ENCODE peak calls at places on chromosomes 5 and 9, in four cellular contexts. M is CD4-positive, alpha-beta T cell; U is cardiac muscle cell; I is lung. O is an unnamed sample.

GRCh38 chr5:7395432-7396168 is at the start of gene ADCY2:
- DNase-seq in M (no peak), I (no peak), U (no peak), O (no peak)

GRCh38 chr9:130681769-130682489 is 11.7 kb upstream of the EXOSC2 start:
- DNase-seq in I (no peak), U (peak; percentile 55), M (no peak), O (peak; percentile 62)

GRCh38 chr9:2677927-2678889 is 39.1 kb upstream of the KCNV2 start:
- DNase-seq in I (no peak), U (no peak), M (no peak), O (no peak)

GRCh38 chr9:74330487-74331214 is 166.5 kb upstream of the RORB start:
- DNase-seq in M (no peak), I (no peak), U (no peak), O (no peak)

GRCh38 chr9:134922066-134922931 is 4.6 kb upstream of the FCN1 start:
- DNase-seq in I (peak; percentile 52), M (no peak), U (no peak), O (no peak)

GRCh38 chr5:154465169-154465568 is 12.9 kb downstream of the HAND1 start:
- DNase-seq in U (no peak), M (no peak), I (no peak), O (no peak)

GRCh38 chr5:167658890-167659289 is 632.6 kb upstream of the WWC1 start:
- DNase-seq in I (no peak), M (no peak), U (no peak), O (no peak)

GRCh38 chr5:32076699-32077695 is 97.1 kb downstream of the GOLPH3 start:
- DNase-seq in I (no peak), U (peak; percentile 48), M (no peak), O (peak; percentile 32)

GRCh38 chr9:121581775-121582600 is 69.4 kb upstream of the DAB2IP start:
- DNase-seq in U (no peak), I (no peak), M (no peak), O (no peak)

GRCh38 chr9:4223434-4223833 is 76.4 kb downstream of the GLIS3 start:
- DNase-seq in U (no peak), I (no peak), M (no peak), O (no peak)

GRCh38 chr9:4228142-4228541 is 71.7 kb downstream of the GLIS3 start:
- DNase-seq in M (no peak), U (no peak), I (no peak), O (no peak)

GRCh38 chr9:4224181-4224580 is 75.7 kb downstream of the GLIS3 start:
- DNase-seq in M (no peak), U (no peak), I (no peak), O (no peak)

GRCh38 chr9:4226331-4227250 is 73.3 kb downstream of the GLIS3 start:
- DNase-seq in I (no peak), M (no peak), U (no peak), O (no peak)

GRCh38 chr9:4225291-4226119 is 74.4 kb downstream of the GLIS3 start:
- DNase-seq in U (no peak), I (no peak), M (no peak), O (no peak)
- TF ChIP-seq CTCF in U (no peak), I (no peak), M (no peak), O (no peak)

DNA sequence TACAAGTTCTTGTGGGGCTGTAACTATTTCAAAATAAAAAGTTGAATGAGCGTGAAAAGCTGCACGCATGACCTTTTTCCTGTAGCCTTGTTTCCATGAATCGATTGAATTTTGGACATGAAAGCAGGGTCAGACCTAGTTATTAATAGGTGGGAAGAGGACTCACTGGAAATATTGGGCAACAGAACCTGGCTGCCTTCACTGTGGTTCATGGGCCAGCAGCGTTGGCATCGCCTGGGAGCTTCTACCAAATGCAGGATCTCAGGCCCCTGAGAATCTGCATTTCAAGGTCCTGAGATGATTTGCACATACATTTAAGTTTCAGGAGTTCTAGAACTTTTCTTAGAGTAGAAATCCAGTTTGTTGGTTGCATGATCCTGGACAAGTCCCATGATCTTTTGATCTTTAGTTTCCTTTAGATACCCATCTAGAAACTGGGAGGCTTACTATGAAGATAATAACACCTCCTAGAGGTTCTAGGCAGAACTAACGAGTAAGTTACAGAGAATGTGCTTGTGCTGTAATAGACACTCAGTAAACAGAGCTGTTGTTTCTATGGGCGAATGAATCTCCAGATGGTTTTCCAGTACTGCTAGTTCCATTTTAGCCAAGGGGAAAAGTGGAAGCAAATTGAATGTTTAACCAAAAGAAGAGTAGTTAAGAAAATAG is 12.4 kb downstream of the ANKRD33B start:
- DNase-seq in U (no peak), M (no peak), I (no peak), O (no peak)
- TF ChIP-seq CTCF in U (no peak), M (no peak), I (no peak), O (no peak)

DNA sequence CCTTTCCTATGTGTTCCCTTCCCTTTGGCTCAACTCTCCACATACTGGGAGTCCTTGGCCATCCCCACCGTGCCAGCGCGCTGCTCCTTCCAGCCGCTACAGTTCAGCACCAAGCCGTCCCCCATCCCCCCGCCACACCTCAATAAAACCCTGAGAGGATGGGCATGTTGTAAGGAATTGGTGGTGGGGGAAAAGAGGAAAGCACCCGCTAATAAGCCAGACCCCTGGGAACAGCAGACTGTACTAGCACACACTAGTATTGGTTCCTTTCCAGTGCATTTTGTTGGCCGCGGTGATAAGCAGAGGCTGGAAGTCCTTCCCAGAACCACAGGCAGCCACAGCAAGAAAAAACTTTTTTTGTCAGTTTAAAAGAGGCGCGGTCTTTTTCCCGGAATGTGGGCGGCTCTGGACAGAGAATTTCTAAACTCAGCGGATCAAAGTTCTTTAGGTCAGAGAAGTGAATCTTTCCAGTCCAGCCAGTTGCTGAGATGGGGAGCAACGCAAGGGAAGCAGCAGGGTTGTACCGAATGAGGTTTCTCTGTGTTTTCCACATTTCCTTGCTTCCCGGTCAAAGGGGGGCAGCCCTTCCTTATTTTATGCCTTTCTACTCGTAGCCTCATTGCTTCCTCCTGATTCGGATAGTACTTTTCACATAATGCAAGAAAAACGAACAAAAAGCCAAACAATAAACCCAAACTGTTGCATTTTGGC is 2.1 kb downstream of the CHSY3 start:
- DNase-seq in M (no peak), I (no peak), U (peak; percentile 26), O (no peak)
- TF ChIP-seq CTCF in M (no peak), I (no peak), U (peak; percentile 36), O (no peak)

GRCh38 chr5:141039517-141039916 is 11.7 kb upstream of the PCDHB1 start:
- DNase-seq in U (no peak), M (no peak), I (no peak), O (no peak)

GRCh38 chr5:141040763-141041426 is 10.3 kb upstream of the PCDHB1 start:
- DNase-seq in I (peak; percentile 95), M (peak; percentile 28), U (peak; percentile 99), O (no peak)

GRCh38 chr5:141041427-141041785 is 9.8 kb upstream of the PCDHB1 start:
- DNase-seq in M (no peak), I (no peak), U (no peak), O (no peak)

GRCh38 chr5:141039061-141039460 is 12.1 kb upstream of the PCDHB1 start:
- DNase-seq in I (no peak), U (no peak), M (no peak), O (no peak)

DNA sequence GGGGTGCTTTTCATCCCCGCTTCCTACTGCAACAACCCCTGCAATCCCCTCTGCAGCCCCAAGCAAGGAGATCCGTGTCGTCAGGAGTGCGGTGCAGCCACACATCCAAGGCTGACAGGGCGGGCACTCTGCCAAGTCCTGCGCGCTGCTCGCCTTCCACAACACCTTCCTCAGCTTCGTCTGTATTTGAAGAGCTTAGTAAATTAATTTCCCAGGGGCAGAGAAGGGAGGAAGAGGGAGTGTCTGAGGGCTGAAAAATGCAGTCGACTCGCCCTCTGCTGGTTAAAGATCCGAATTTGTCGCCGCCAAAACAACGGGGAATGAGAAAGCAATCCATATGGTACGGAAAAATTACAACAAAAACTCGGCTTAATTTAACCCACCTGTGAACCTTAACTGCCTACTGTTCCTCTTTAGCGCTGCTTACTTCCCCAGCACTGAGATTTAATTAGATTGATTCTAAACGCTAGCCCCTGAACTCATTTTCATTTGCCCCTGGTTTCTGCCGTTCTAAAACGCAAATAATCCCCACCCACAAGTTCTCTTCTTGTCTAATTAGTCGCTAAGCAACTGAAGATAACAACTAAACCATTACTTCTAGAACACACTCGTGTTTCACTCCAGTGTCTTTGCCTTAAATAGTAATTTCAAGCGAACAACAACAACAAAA is 10.9 kb upstream of the PCDHB1 start:
- DNase-seq in U (peak; percentile 89), M (no peak), I (peak; percentile 63), O (no peak)
- TF ChIP-seq CTCF in U (peak; percentile 25), M (no peak), I (peak; percentile 24), O (no peak)

GRCh38 chr5:179606071-179606909 is 17.2 kb downstream of the HNRNPH1 start:
- DNase-seq in U (no peak), I (no peak), M (no peak), O (no peak)
- TF ChIP-seq CTCF in U (no peak), I (no peak), M (no peak), O (no peak)

GRCh38 chr5:74394543-74394923 is 246.0 kb downstream of the ENC1 start:
- DNase-seq in I (no peak), M (no peak), U (no peak), O (no peak)
- TF ChIP-seq CTCF in I (no peak), M (no peak), U (peak; percentile 24), O (no peak)

GRCh38 chr9:16870606-16871357 is at the start of gene BNC2:
- DNase-seq in M (no peak), I (no peak), U (peak; percentile 64), O (no peak)
- TF ChIP-seq CTCF in M (no peak), I (no peak), U (peak; percentile 4), O (no peak)

DNA sequence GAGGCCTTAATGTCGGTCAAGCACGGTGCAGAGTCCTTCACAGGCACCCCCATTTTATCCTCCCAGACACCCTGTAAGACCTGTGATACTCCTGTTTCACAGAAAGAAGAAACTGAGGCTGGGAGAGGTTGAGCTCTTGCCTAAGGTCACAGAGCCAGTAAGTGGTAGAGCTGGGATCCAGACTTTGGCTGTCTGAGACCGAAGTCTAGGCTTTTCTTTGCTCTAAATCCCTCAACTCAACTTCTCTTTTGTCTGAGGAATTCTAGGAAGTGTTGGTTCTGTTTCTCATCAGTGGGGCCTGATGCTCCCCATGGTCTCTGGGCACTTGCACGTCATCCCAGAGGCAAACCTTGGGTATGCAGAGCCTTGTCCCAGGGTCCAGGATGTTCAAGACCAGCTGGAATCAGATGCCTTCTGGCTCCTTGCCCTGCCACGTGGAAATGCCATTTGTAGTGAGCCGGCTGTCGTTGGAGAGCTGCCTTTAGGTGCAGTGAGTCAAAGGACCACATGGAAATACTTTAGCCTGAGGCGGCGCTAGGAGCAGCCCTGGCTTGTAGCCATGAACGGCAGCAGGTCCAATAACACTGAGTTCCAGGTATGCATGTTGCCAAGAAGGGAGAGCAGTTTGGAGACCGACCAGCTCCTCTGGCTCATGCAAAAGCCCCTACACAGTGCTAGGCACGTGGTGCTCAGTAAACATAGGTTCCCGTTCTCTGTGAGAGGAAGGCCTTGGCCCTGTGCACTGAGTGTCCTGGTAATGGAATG is 9.2 kb downstream of the DCANP1 start:
- DNase-seq in I (peak; percentile 78), M (no peak), U (no peak), O (no peak)
- TF ChIP-seq CTCF in I (no peak), M (no peak), U (peak; percentile 13), O (no peak)